ENCODE peak calls at places on chromosomes 4 and X, in ten cellular contexts. One of them, this sample, is unnamed.

GRCh38 chr4:116055857-116056827 is 942.7 kb upstream of the NDST4 start:
- DNase-seq in fibroblast of lung: peak
- DNase-seq in left ventricle myocardium inferior: no peak
- DNase-seq in small intestine: no peak
- DNase-seq in MM.1S: peak
- DNase-seq in dorsolateral prefrontal cortex: no peak
- DNase-seq in brain microvascular endothelial cell: no peak
- DNase-seq in CD4-positive, alpha-beta T cell: no peak
- DNase-seq in mammary epithelial cell: peak
- DNase-seq in thoracic aorta: no peak
- DNase-seq in this sample: no peak

GRCh38 chr4:66023061-66023460 is 352.8 kb upstream of the EPHA5 start:
- DNase-seq in fibroblast of lung: peak
- DNase-seq in left ventricle myocardium inferior: no peak
- DNase-seq in small intestine: no peak
- DNase-seq in MM.1S: no peak
- DNase-seq in dorsolateral prefrontal cortex: no peak
- DNase-seq in brain microvascular endothelial cell: no peak
- DNase-seq in CD4-positive, alpha-beta T cell: no peak
- DNase-seq in mammary epithelial cell: no peak
- DNase-seq in thoracic aorta: no peak
- DNase-seq in this sample: no peak

GRCh38 chrX:45775462-45775861 is 574.8 kb upstream of the DIPK2B start:
- DNase-seq in fibroblast of lung: peak
- DNase-seq in left ventricle myocardium inferior: no peak
- DNase-seq in small intestine: no peak
- DNase-seq in MM.1S: no peak
- DNase-seq in dorsolateral prefrontal cortex: no peak
- DNase-seq in brain microvascular endothelial cell: no peak
- DNase-seq in CD4-positive, alpha-beta T cell: no peak
- DNase-seq in mammary epithelial cell: peak
- DNase-seq in thoracic aorta: no peak
- DNase-seq in this sample: no peak

GRCh38 chr4:40842318-40842717 is 92.6 kb downstream of the NSUN7 start:
- DNase-seq in fibroblast of lung: peak
- DNase-seq in left ventricle myocardium inferior: no peak
- DNase-seq in small intestine: no peak
- DNase-seq in MM.1S: no peak
- DNase-seq in dorsolateral prefrontal cortex: no peak
- DNase-seq in brain microvascular endothelial cell: no peak
- DNase-seq in CD4-positive, alpha-beta T cell: no peak
- DNase-seq in mammary epithelial cell: no peak
- DNase-seq in thoracic aorta: no peak
- DNase-seq in this sample: no peak

GRCh38 chr4:147782087-147782781 is 50.3 kb downstream of the ARHGAP10 start:
- DNase-seq in fibroblast of lung: peak
- DNase-seq in left ventricle myocardium inferior: no peak
- DNase-seq in small intestine: no peak
- DNase-seq in MM.1S: no peak
- DNase-seq in dorsolateral prefrontal cortex: no peak
- DNase-seq in brain microvascular endothelial cell: no peak
- DNase-seq in CD4-positive, alpha-beta T cell: no peak
- DNase-seq in mammary epithelial cell: no peak
- DNase-seq in thoracic aorta: no peak
- DNase-seq in this sample: no peak

GRCh38 chrX:103153661-103154060 is 60.7 kb upstream of the NXF3 start:
- DNase-seq in fibroblast of lung: no peak
- DNase-seq in left ventricle myocardium inferior: no peak
- DNase-seq in small intestine: no peak
- DNase-seq in MM.1S: no peak
- DNase-seq in dorsolateral prefrontal cortex: no peak
- DNase-seq in brain microvascular endothelial cell: no peak
- DNase-seq in CD4-positive, alpha-beta T cell: no peak
- DNase-seq in mammary epithelial cell: peak
- DNase-seq in thoracic aorta: no peak
- DNase-seq in this sample: no peak

GRCh38 chrX:153818571-153819397 is 11.6 kb downstream of the PDZD4 start:
- DNase-seq in fibroblast of lung: no peak
- DNase-seq in left ventricle myocardium inferior: peak
- DNase-seq in small intestine: peak
- DNase-seq in MM.1S: no peak
- DNase-seq in dorsolateral prefrontal cortex: no peak
- DNase-seq in brain microvascular endothelial cell: no peak
- DNase-seq in CD4-positive, alpha-beta T cell: peak
- DNase-seq in mammary epithelial cell: no peak
- DNase-seq in thoracic aorta: no peak
- DNase-seq in this sample: no peak

GRCh38 chr4:89878611-89879010 is 16.0 kb upstream of the MMRN1 start:
- DNase-seq in fibroblast of lung: no peak
- DNase-seq in left ventricle myocardium inferior: no peak
- DNase-seq in small intestine: no peak
- DNase-seq in MM.1S: no peak
- DNase-seq in dorsolateral prefrontal cortex: no peak
- DNase-seq in brain microvascular endothelial cell: no peak
- DNase-seq in CD4-positive, alpha-beta T cell: no peak
- DNase-seq in mammary epithelial cell: no peak
- DNase-seq in thoracic aorta: no peak
- DNase-seq in this sample: no peak

GRCh38 chr4:42627887-42628646 is 28.8 kb downstream of the ATP8A1 start:
- DNase-seq in fibroblast of lung: no peak
- DNase-seq in left ventricle myocardium inferior: peak
- DNase-seq in small intestine: no peak
- DNase-seq in MM.1S: no peak
- DNase-seq in dorsolateral prefrontal cortex: peak
- DNase-seq in brain microvascular endothelial cell: no peak
- DNase-seq in CD4-positive, alpha-beta T cell: peak
- DNase-seq in mammary epithelial cell: no peak
- DNase-seq in thoracic aorta: no peak
- DNase-seq in this sample: peak

GRCh38 chr4:15164571-15164970 is 162.3 kb downstream of the CPEB2 start:
- DNase-seq in fibroblast of lung: no peak
- DNase-seq in left ventricle myocardium inferior: no peak
- DNase-seq in small intestine: no peak
- DNase-seq in MM.1S: no peak
- DNase-seq in dorsolateral prefrontal cortex: no peak
- DNase-seq in brain microvascular endothelial cell: peak
- DNase-seq in CD4-positive, alpha-beta T cell: no peak
- DNase-seq in mammary epithelial cell: peak
- DNase-seq in thoracic aorta: no peak
- DNase-seq in this sample: no peak

GRCh38 chr4:123398151-123398802 is 1.7 kb downstream of the SPRY1 start:
- DNase-seq in fibroblast of lung: peak
- DNase-seq in left ventricle myocardium inferior: peak
- DNase-seq in small intestine: peak
- DNase-seq in MM.1S: peak
- DNase-seq in dorsolateral prefrontal cortex: peak
- DNase-seq in brain microvascular endothelial cell: peak
- DNase-seq in CD4-positive, alpha-beta T cell: no peak
- DNase-seq in mammary epithelial cell: peak
- DNase-seq in thoracic aorta: no peak
- DNase-seq in this sample: peak

GRCh38 chrX:101415180-101416130 is 7.4 kb downstream of the HNRNPH2 start:
- DNase-seq in fibroblast of lung: peak
- DNase-seq in left ventricle myocardium inferior: no peak
- DNase-seq in small intestine: peak
- DNase-seq in MM.1S: peak
- DNase-seq in dorsolateral prefrontal cortex: no peak
- DNase-seq in brain microvascular endothelial cell: peak
- DNase-seq in CD4-positive, alpha-beta T cell: no peak
- DNase-seq in mammary epithelial cell: peak
- DNase-seq in thoracic aorta: no peak
- DNase-seq in this sample: no peak

GRCh38 chrX:154401045-154401799 is 3.0 kb downstream of the RPL10 start:
- DNase-seq in fibroblast of lung: peak
- DNase-seq in left ventricle myocardium inferior: no peak
- DNase-seq in small intestine: peak
- DNase-seq in MM.1S: no peak
- DNase-seq in dorsolateral prefrontal cortex: no peak
- DNase-seq in brain microvascular endothelial cell: no peak
- DNase-seq in CD4-positive, alpha-beta T cell: no peak
- DNase-seq in mammary epithelial cell: no peak
- DNase-seq in thoracic aorta: no peak
- DNase-seq in this sample: no peak

GRCh38 chrX:2434270-2434669 is 66.5 kb downstream of the DHRSX start:
- DNase-seq in fibroblast of lung: no peak
- DNase-seq in left ventricle myocardium inferior: no peak
- DNase-seq in small intestine: no peak
- DNase-seq in MM.1S: no peak
- DNase-seq in dorsolateral prefrontal cortex: no peak
- DNase-seq in brain microvascular endothelial cell: no peak
- DNase-seq in CD4-positive, alpha-beta T cell: no peak
- DNase-seq in mammary epithelial cell: no peak
- DNase-seq in thoracic aorta: no peak
- DNase-seq in this sample: no peak

GRCh38 chrX:2427737-2428136 is 73.0 kb downstream of the DHRSX start:
- DNase-seq in fibroblast of lung: no peak
- DNase-seq in left ventricle myocardium inferior: no peak
- DNase-seq in small intestine: no peak
- DNase-seq in MM.1S: no peak
- DNase-seq in dorsolateral prefrontal cortex: no peak
- DNase-seq in brain microvascular endothelial cell: no peak
- DNase-seq in CD4-positive, alpha-beta T cell: no peak
- DNase-seq in mammary epithelial cell: no peak
- DNase-seq in thoracic aorta: no peak
- DNase-seq in this sample: no peak

GRCh38 chrX:2432298-2432863 is 68.4 kb downstream of the DHRSX start:
- DNase-seq in fibroblast of lung: no peak
- DNase-seq in left ventricle myocardium inferior: no peak
- DNase-seq in small intestine: no peak
- DNase-seq in MM.1S: no peak
- DNase-seq in dorsolateral prefrontal cortex: no peak
- DNase-seq in brain microvascular endothelial cell: no peak
- DNase-seq in CD4-positive, alpha-beta T cell: no peak
- DNase-seq in mammary epithelial cell: no peak
- DNase-seq in thoracic aorta: no peak
- DNase-seq in this sample: no peak

GRCh38 chrX:2427147-2427546 is 73.6 kb downstream of the DHRSX start:
- DNase-seq in fibroblast of lung: no peak
- DNase-seq in left ventricle myocardium inferior: no peak
- DNase-seq in small intestine: no peak
- DNase-seq in MM.1S: no peak
- DNase-seq in dorsolateral prefrontal cortex: no peak
- DNase-seq in brain microvascular endothelial cell: no peak
- DNase-seq in CD4-positive, alpha-beta T cell: no peak
- DNase-seq in mammary epithelial cell: no peak
- DNase-seq in thoracic aorta: no peak
- DNase-seq in this sample: no peak

GRCh38 chrX:2430265-2430825 is 70.4 kb downstream of the DHRSX start:
- DNase-seq in fibroblast of lung: no peak
- DNase-seq in left ventricle myocardium inferior: no peak
- DNase-seq in small intestine: no peak
- DNase-seq in MM.1S: no peak
- DNase-seq in dorsolateral prefrontal cortex: no peak
- DNase-seq in brain microvascular endothelial cell: no peak
- DNase-seq in CD4-positive, alpha-beta T cell: no peak
- DNase-seq in mammary epithelial cell: peak
- DNase-seq in thoracic aorta: no peak
- DNase-seq in this sample: no peak
- H3K27ac ChIP-seq in fibroblast of lung: no peak
- H3K27ac ChIP-seq in left ventricle myocardium inferior: no peak
- H3K27ac ChIP-seq in small intestine: no peak
- H3K27ac ChIP-seq in MM.1S: no peak
- H3K27ac ChIP-seq in dorsolateral prefrontal cortex: no peak
- H3K27ac ChIP-seq in brain microvascular endothelial cell: no peak
- H3K27ac ChIP-seq in CD4-positive, alpha-beta T cell: no peak
- H3K27ac ChIP-seq in mammary epithelial cell: no peak
- H3K27ac ChIP-seq in thoracic aorta: no peak
- H3K27ac ChIP-seq in this sample: no peak

GRCh38 chrX:135295238-135295943 is 13.9 kb upstream of the ETDC start:
- DNase-seq in fibroblast of lung: peak
- DNase-seq in left ventricle myocardium inferior: peak
- DNase-seq in small intestine: peak
- DNase-seq in MM.1S: peak
- DNase-seq in dorsolateral prefrontal cortex: peak
- DNase-seq in brain microvascular endothelial cell: peak
- DNase-seq in CD4-positive, alpha-beta T cell: peak
- DNase-seq in mammary epithelial cell: no peak
- DNase-seq in thoracic aorta: no peak
- DNase-seq in this sample: no peak
- H3K27ac ChIP-seq in fibroblast of lung: no peak
- H3K27ac ChIP-seq in left ventricle myocardium inferior: no peak
- H3K27ac ChIP-seq in small intestine: no peak
- H3K27ac ChIP-seq in MM.1S: no peak
- H3K27ac ChIP-seq in dorsolateral prefrontal cortex: no peak
- H3K27ac ChIP-seq in brain microvascular endothelial cell: no peak
- H3K27ac ChIP-seq in CD4-positive, alpha-beta T cell: peak
- H3K27ac ChIP-seq in mammary epithelial cell: no peak
- H3K27ac ChIP-seq in thoracic aorta: no peak
- H3K27ac ChIP-seq in this sample: no peak

DNA sequence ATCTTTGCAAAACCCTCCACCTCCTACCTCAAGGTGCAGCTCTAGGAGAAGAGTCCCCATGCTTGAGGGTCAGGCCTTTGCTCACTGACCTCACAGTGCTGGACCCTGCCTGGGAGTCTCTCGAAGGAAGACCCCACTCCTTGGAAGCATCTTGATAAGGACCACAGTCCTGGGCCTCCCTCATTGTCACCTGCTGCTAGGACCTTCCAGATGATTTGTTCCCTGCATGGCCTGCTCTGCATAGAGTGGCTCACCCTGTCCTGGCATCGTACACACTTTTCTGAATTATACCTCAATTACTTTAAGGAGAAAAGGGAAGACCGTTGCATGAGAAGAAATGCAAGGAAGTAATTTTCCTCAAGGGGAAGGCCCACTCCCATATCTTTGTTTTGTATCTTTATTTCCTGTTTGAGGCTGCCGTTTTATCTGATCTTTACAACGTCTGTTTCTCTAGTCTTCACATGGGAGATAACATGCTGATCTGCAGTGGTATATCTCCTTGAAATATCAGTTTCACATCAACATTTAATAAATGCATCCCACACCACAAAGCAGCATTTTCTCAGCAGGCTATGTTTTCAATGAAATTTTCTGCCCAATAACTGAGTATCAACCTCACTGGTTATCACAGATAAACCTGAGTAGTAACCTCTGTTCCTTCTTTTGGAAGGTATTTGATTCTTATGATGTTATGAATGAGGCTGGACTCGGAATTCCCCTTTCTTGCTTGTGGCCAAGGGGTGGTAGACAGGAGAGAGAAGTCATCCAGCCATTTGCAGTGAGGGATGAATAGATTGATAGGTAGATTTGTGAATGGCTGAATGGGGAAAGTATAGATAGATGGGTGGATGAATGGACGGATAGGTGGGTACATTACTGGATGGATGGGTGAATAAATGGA is 15.0 kb upstream of the AKAP17A start:
- DNase-seq in fibroblast of lung: no peak
- DNase-seq in left ventricle myocardium inferior: no peak
- DNase-seq in small intestine: no peak
- DNase-seq in MM.1S: no peak
- DNase-seq in dorsolateral prefrontal cortex: no peak
- DNase-seq in brain microvascular endothelial cell: no peak
- DNase-seq in CD4-positive, alpha-beta T cell: no peak
- DNase-seq in mammary epithelial cell: no peak
- DNase-seq in thoracic aorta: no peak
- DNase-seq in this sample: no peak
- H3K27ac ChIP-seq in fibroblast of lung: no peak
- H3K27ac ChIP-seq in left ventricle myocardium inferior: no peak
- H3K27ac ChIP-seq in small intestine: no peak
- H3K27ac ChIP-seq in MM.1S: no peak
- H3K27ac ChIP-seq in dorsolateral prefrontal cortex: no peak
- H3K27ac ChIP-seq in brain microvascular endothelial cell: no peak
- H3K27ac ChIP-seq in CD4-positive, alpha-beta T cell: peak
- H3K27ac ChIP-seq in mammary epithelial cell: no peak
- H3K27ac ChIP-seq in thoracic aorta: no peak
- H3K27ac ChIP-seq in this sample: no peak

GRCh38 chr4:53322696-53323095 is 43.2 kb downstream of the SCFD2 start:
- DNase-seq in fibroblast of lung: no peak
- DNase-seq in left ventricle myocardium inferior: no peak
- DNase-seq in small intestine: peak
- DNase-seq in MM.1S: no peak
- DNase-seq in dorsolateral prefrontal cortex: no peak
- DNase-seq in brain microvascular endothelial cell: no peak
- DNase-seq in CD4-positive, alpha-beta T cell: no peak
- DNase-seq in mammary epithelial cell: no peak
- DNase-seq in thoracic aorta: no peak
- DNase-seq in this sample: no peak
- H3K27ac ChIP-seq in fibroblast of lung: no peak
- H3K27ac ChIP-seq in left ventricle myocardium inferior: no peak
- H3K27ac ChIP-seq in small intestine: no peak
- H3K27ac ChIP-seq in MM.1S: no peak
- H3K27ac ChIP-seq in dorsolateral prefrontal cortex: no peak
- H3K27ac ChIP-seq in brain microvascular endothelial cell: no peak
- H3K27ac ChIP-seq in CD4-positive, alpha-beta T cell: no peak
- H3K27ac ChIP-seq in mammary epithelial cell: no peak
- H3K27ac ChIP-seq in thoracic aorta: no peak
- H3K27ac ChIP-seq in this sample: no peak

This sample was measured in tibial nerve.